ENCODE peak calls at places on chromosomes 2 and 18, in seven cellular contexts. G, Z, J, X, W, C and L are unnamed samples.

GRCh38 chr2:226772389-226773179 is 27.0 kb downstream of the IRS1 start:
- DNase-seq in C (no peak), X (no peak), J (no peak), G (no peak), Z (no peak), W (no peak), L (no peak)

GRCh38 chr2:190657474-190658252 is 8.8 kb downstream of the NAB1 start:
- DNase-seq in C (no peak), W (no peak), G (no peak), J (no peak), X (no peak), Z (no peak), L (no peak)

GRCh38 chr2:9276901-9277455 is 70.4 kb downstream of the ASAP2 start:
- DNase-seq in C (no peak), W (no peak), G (no peak), J (no peak), Z (no peak), X (no peak), L (no peak)

GRCh38 chr2:86807462-86808275 is 17.0 kb upstream of the CD8A start:
- DNase-seq in Z (peak), W (peak), J (peak), G (peak), C (peak), X (peak), L (peak)

GRCh38 chr2:290090-290722 is 2.3 kb upstream of the ALKAL2 start:
- DNase-seq in W (peak), G (peak), Z (peak), C (peak), J (peak), X (peak), L (peak)

GRCh38 chr18:45441110-45441842 is 174.0 kb upstream of the SLC14A2 start:
- DNase-seq in C (peak), G (peak), W (peak), X (peak), Z (no peak), J (peak), L (no peak)

GRCh38 chr2:99635710-99636431 is 146.1 kb upstream of the REV1 start:
- DNase-seq in Z (no peak), G (no peak), X (no peak), C (no peak), J (no peak), W (peak), L (no peak)

GRCh38 chr2:232341739-232342126 is 36.8 kb upstream of the ALPP start:
- DNase-seq in J (no peak), G (no peak), C (no peak), X (no peak), W (no peak), Z (no peak), L (no peak)

GRCh38 chr2:100350661-100351185 is 28.4 kb upstream of the LONRF2 start:
- DNase-seq in X (no peak), G (no peak), C (peak), J (peak), Z (peak), W (no peak), L (no peak)

GRCh38 chr2:23584054-23584745 is 199.2 kb downstream of the KLHL29 start:
- DNase-seq in C (no peak), W (no peak), X (no peak), Z (peak), G (no peak), J (peak), L (peak)